ENCODE peak calls at places on chromosomes 5 and 9, in four cellular contexts. T is fibroblast of mammary gland, X is SJSA1, O is cardiac muscle cell. F is an unnamed sample.

GRCh38 chr5:172713113-172713808 is 57.7 kb downstream of the DUSP1 start:
- DNase-seq in X (peak), T (no peak), O (peak), F (no peak)

GRCh38 chr5:33091571-33092363 is 349.0 kb upstream of the TARS1 start:
- DNase-seq in T (peak), X (no peak), O (no peak), F (peak)

GRCh38 chr9:27276182-27277030 is 20.5 kb downstream of the EQTN start:
- DNase-seq in X (no peak), T (peak), O (peak), F (peak)

GRCh38 chr9:109182940-109183798 is 16.1 kb upstream of the FRRS1L start:
- DNase-seq in X (peak), O (peak), T (peak), F (peak)

GRCh38 chr5:124981901-124982300 is 235.5 kb upstream of the ZNF608 start:
- DNase-seq in T (no peak), O (no peak), X (no peak), F (no peak)

GRCh38 chr5:92715946-92716345 is 865.1 kb downstream of the NR2F1-AS1 start:
- DNase-seq in X (no peak), O (no peak), T (no peak), F (no peak)

GRCh38 chr9:121278535-121279169 is 10.7 kb downstream of the GSN start:
- DNase-seq in O (peak), X (peak), T (peak), F (peak)

GRCh38 chr9:110604101-110604710 is 24.7 kb upstream of the SVEP1 start:
- DNase-seq in O (no peak), X (no peak), T (peak), F (peak)

GRCh38 chr5:140966293-140967225 is at the start of gene PCDHAC2:
- DNase-seq in X (no peak), T (peak), O (peak), F (no peak)

GRCh38 chr5:24691073-24691472 is 46.3 kb upstream of the CDH10 start:
- DNase-seq in X (no peak), O (no peak), T (no peak), F (no peak)

GRCh38 chr5:56172225-56172624 is 60.9 kb downstream of the ANKRD55 start:
- DNase-seq in X (no peak), T (peak), O (no peak), F (no peak)

GRCh38 chr9:93593144-93593655 is 16.8 kb downstream of the PHF2 start:
- DNase-seq in X (peak), T (no peak), O (no peak), F (no peak)

GRCh38 chr5:179803651-179804598 is 2.7 kb downstream of the MGAT4B start:
- DNase-seq in X (peak), T (peak), O (no peak), F (no peak)

GRCh38 chr5:111223790-111224560 is at the start of gene CAMK4:
- DNase-seq in O (peak), X (peak), T (peak), F (peak)

GRCh38 chr5:80033513-80033912 is 1.6 kb upstream of the THBS4 start:
- DNase-seq in O (no peak), X (no peak), T (no peak), F (no peak)

GRCh38 chr5:60972225-60972624 is 27.2 kb downstream of the NDUFAF2 start:
- DNase-seq in X (no peak), O (no peak), T (no peak), F (no peak)

GRCh38 chr5:84696651-84697050 is 312.0 kb upstream of the EDIL3 start:
- DNase-seq in O (no peak), X (no peak), T (peak), F (no peak)

GRCh38 chr5:126482591-126482990 is 59.4 kb downstream of the GRAMD2B start:
- DNase-seq in T (no peak), X (no peak), O (no peak), F (no peak)

GRCh38 chr5:171965740-171966139 is 40.7 kb downstream of the FBXW11 start:
- DNase-seq in X (no peak), O (no peak), T (no peak), F (no peak)

GRCh38 chr9:91560301-91560700 is 136.7 kb upstream of the NFIL3 start:
- DNase-seq in O (no peak), X (no peak), T (no peak), F (peak)

GRCh38 chr9:119047513-119047912 is 321.7 kb downstream of the BRINP1 start:
- DNase-seq in X (no peak), O (no peak), T (no peak), F (no peak)

GRCh38 chr5:45262061-45262590 is 434.1 kb downstream of the HCN1 start:
- DNase-seq in O (no peak), X (no peak), T (no peak), F (no peak)
- H3K4me3 ChIP-seq in O (no peak), X (no peak), T (no peak), F (no peak)

GRCh38 chr5:103122242-103122641 is 2.1 kb downstream of the PPIP5K2 start:
- DNase-seq in X (no peak), O (no peak), T (no peak), F (no peak)
- H3K4me3 ChIP-seq in X (no peak), O (no peak), T (no peak), F (no peak)

DNA sequence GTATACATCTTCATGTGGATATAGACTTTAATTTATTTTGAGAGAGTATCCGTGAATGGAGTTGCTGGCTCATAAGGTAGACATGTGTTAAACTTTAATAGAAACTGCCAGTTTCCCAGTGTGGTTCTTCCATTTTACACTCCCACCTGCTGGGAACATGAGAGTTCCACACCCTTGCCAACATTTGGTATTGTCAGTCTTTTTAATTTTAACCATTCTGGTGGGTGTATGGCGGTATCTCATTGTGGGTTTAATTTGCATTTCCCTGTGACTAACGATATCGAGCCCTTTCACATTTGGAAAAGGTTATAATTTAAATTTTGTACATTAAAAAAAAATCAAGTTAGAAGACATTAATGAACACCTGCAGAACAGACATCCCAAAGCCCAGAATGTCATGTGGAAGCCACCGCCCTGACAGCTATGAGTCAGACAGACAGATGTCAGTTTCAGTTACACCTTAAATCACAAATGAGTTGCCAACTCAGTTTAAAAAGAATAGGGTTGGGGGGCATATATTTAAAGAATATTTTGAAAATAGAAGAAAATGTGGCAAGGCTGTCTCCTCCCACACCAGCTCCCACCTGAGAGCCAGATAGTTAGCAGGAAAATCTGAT is 36.9 kb downstream of the ANKRD33B start:
- DNase-seq in T (peak), X (peak), O (no peak), F (no peak)
- H3K4me3 ChIP-seq in T (no peak), X (no peak), O (no peak), F (no peak)

DNA sequence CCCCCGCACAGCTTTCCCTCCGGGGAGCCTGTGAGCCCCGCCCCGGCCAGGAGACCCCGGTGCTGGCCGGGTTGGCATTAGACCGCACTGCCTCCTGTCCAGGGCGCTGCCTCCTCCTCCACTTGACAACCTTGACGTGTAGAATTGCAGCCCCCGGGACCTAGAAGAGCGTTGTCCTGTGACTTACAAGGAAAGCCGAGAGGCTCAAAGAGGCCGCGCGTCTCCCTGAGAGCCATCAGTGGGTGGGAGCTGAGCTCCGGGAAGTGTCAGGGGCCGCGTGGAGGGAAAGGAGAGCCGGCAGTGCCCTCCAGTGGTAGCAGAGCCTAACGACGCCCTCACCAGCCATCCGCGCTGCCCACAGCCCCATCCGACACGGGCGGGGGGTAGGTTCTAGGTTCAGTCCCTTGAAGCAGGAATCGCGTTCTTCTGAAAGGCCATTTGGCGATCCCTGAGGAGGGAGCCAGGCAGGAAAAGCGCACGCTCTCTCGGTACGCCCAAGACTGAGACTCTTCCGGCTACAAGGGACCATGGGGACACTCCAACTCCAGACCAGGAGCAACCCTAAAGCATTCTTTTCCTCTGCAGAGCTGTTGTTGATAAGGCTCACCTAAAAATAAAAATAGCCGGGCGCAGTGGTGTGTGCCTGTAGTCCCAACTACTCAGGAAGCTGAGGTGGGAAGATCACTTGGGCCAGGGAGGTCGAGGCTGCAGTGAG is 40.6 kb upstream of the SAP30L start:
- DNase-seq in X (peak), O (peak), T (peak), F (peak)
- H3K4me3 ChIP-seq in X (no peak), O (peak), T (peak), F (peak)

GRCh38 chr9:137435381-137435891 is 5.7 kb downstream of the ENTPD8 start:
- DNase-seq in X (no peak), T (no peak), O (no peak), F (no peak)
- H3K4me3 ChIP-seq in X (no peak), T (no peak), O (no peak), F (no peak)